ENCODE peak calls at places on chromosomes 5 and 9, in nine cellular contexts. F is fibroblast of mammary gland, S is A549, Q is mammary epithelial cell, T is AG09309, V is cardiac muscle cell, Z is GM23338, N is PC-3, A is fibroblast of pulmonary artery. B is an unnamed sample.

GRCh38 chr9:77933976-77934375 is 97.6 kb downstream of the GNAQ start:
- DNase-seq in F (no peak), S (no peak), Q (no peak), T (no peak), V (no peak), Z (no peak), N (no peak), A (no peak), B (no peak)

GRCh38 chr9:129402931-129403742 is 217.8 kb downstream of the C9orf50 start:
- DNase-seq in F (no peak), S (no peak), Q (no peak), T (no peak), V (no peak), Z (no peak), N (no peak), A (no peak), B (no peak)

GRCh38 chr9:129363216-129363873 is 185.3 kb upstream of the IER5L start:
- DNase-seq in F (no peak), S (no peak), Q (no peak), T (no peak), V (no peak), Z (no peak), N (no peak), A (no peak), B (no peak)

GRCh38 chr5:13477118-13477737 is 467.3 kb downstream of the DNAH5 start:
- DNase-seq in F (peak), S (no peak), Q (peak), T (no peak), V (peak), Z (no peak), N (peak), A (peak), B (peak)

GRCh38 chr5:95822038-95822407 is 503 bp downstream of the GLRX start:
- DNase-seq in F (peak), S (peak), Q (peak), T (no peak), V (peak), Z (peak), N (peak), A (peak), B (peak)

GRCh38 chr9:88533951-88534455 is 975 bp upstream of the NXNL2 start:
- DNase-seq in F (peak), S (peak), Q (no peak), T (no peak), V (peak), Z (peak), N (peak), A (no peak), B (no peak)

GRCh38 chr5:33233013-33233463 is 207.7 kb upstream of the TARS1 start:
- DNase-seq in F (peak), S (no peak), Q (no peak), T (no peak), V (peak), Z (no peak), N (no peak), A (peak), B (peak)

GRCh38 chr9:87212563-87213154 is 265.4 kb upstream of the GAS1 start:
- DNase-seq in F (peak), S (no peak), Q (peak), T (no peak), V (no peak), Z (peak), N (peak), A (no peak), B (no peak)

GRCh38 chr9:110320651-110321050 is 17.0 kb downstream of the TXNDC8 start:
- DNase-seq in F (peak), S (no peak), Q (no peak), T (peak), V (peak), Z (no peak), N (no peak), A (no peak), B (peak)

GRCh38 chr5:175821790-175822211 is 49.6 kb upstream of the CPLX2 start:
- DNase-seq in F (no peak), S (peak), Q (peak), T (no peak), V (no peak), Z (no peak), N (peak), A (no peak), B (no peak)

GRCh38 chr5:101942321-101942882 is 353.7 kb downstream of the SLCO4C1 start:
- DNase-seq in F (peak), S (no peak), Q (peak), T (no peak), V (peak), Z (peak), N (peak), A (peak), B (no peak)

GRCh38 chr5:133128066-133128465 is 76.3 kb downstream of the HSPA4 start:
- DNase-seq in F (no peak), S (no peak), Q (no peak), T (no peak), V (no peak), Z (no peak), N (no peak), A (no peak), B (no peak)

GRCh38 chr9:92163276-92163675 is 48.1 kb upstream of the SPTLC1 start:
- DNase-seq in F (no peak), S (no peak), Q (no peak), T (no peak), V (no peak), Z (no peak), N (no peak), A (no peak), B (no peak)

GRCh38 chr5:3606121-3606831 is 10.6 kb downstream of the IRX1 start:
- DNase-seq in F (no peak), S (no peak), Q (no peak), T (no peak), V (no peak), Z (peak), N (no peak), A (no peak), B (no peak)

GRCh38 chr5:82699737-82700136 is 377.5 kb downstream of the TMEM167A start:
- DNase-seq in F (no peak), S (no peak), Q (no peak), T (no peak), V (no peak), Z (no peak), N (no peak), A (no peak), B (no peak)

GRCh38 chr5:39661026-39661779 is 236.4 kb upstream of the DAB2 start:
- DNase-seq in F (peak), S (no peak), Q (peak), T (peak), V (peak), Z (no peak), N (peak), A (peak), B (peak)

GRCh38 chr5:102617187-102617856 is 118.5 kb upstream of the SLCO6A1 start:
- DNase-seq in F (peak), S (no peak), Q (no peak), T (peak), V (no peak), Z (no peak), N (no peak), A (no peak), B (no peak)

GRCh38 chr5:53130206-53130605 is 20.6 kb upstream of the MOCS2 start:
- DNase-seq in F (peak), S (no peak), Q (no peak), T (no peak), V (peak), Z (no peak), N (no peak), A (peak), B (peak)

GRCh38 chr5:14590949-14591348 is 9.4 kb downstream of the OTULINL start:
- DNase-seq in F (no peak), S (no peak), Q (no peak), T (no peak), V (no peak), Z (no peak), N (peak), A (no peak), B (no peak)

GRCh38 chr5:111859031-111859430 is 102.0 kb upstream of the NREP start:
- DNase-seq in F (peak), S (no peak), Q (no peak), T (no peak), V (peak), Z (no peak), N (no peak), A (peak), B (peak)

GRCh38 chr5:94028001-94028400 is 286.6 kb upstream of the POU5F2 start:
- DNase-seq in F (no peak), S (no peak), Q (no peak), T (no peak), V (no peak), Z (no peak), N (no peak), A (no peak), B (no peak)

GRCh38 chr9:73595036-73595545 is 443.4 kb downstream of the ANXA1 start:
- DNase-seq in F (no peak), S (no peak), Q (no peak), T (no peak), V (no peak), Z (no peak), N (no peak), A (no peak), B (no peak)

GRCh38 chr5:39198080-39198479 is 21.3 kb downstream of the FYB1 start:
- DNase-seq in F (no peak), S (peak), Q (peak), T (no peak), V (no peak), Z (no peak), N (peak), A (no peak), B (no peak)

GRCh38 chr9:114233806-114234205 is 78.5 kb downstream of the COL27A1 start:
- DNase-seq in F (no peak), S (no peak), Q (no peak), T (no peak), V (no peak), Z (no peak), N (no peak), A (no peak), B (peak)

GRCh38 chr9:102355982-102356381 is 617.5 kb upstream of the GRIN3A start:
- DNase-seq in F (no peak), S (no peak), Q (no peak), T (no peak), V (no peak), Z (no peak), N (no peak), A (no peak), B (no peak)

GRCh38 chr5:12902611-12903010 is 998.4 kb upstream of the CTNND2 start:
- DNase-seq in F (no peak), S (no peak), Q (no peak), T (no peak), V (no peak), Z (no peak), N (no peak), A (no peak), B (no peak)

GRCh38 chr5:146962801-146963355 is 84.3 kb upstream of the PPP2R2B start:
- DNase-seq in F (peak), S (no peak), Q (peak), T (peak), V (peak), Z (no peak), N (peak), A (peak), B (peak)

GRCh38 chr5:60092671-60093422 is 199.3 kb upstream of the PDE4D start:
- DNase-seq in F (peak), S (peak), Q (peak), T (peak), V (no peak), Z (no peak), N (peak), A (peak), B (peak)

GRCh38 chr9:136373300-136374182 is at the start of gene CARD9:
- DNase-seq in F (no peak), S (no peak), Q (no peak), T (no peak), V (no peak), Z (no peak), N (no peak), A (no peak), B (no peak)

GRCh38 chr9:118631956-118632355 is 737.3 kb downstream of the BRINP1 start:
- DNase-seq in F (no peak), S (no peak), Q (no peak), T (no peak), V (no peak), Z (peak), N (no peak), A (no peak), B (no peak)

GRCh38 chr5:161027763-161028162 is 175.8 kb upstream of the ATP10B start:
- DNase-seq in F (no peak), S (no peak), Q (no peak), T (no peak), V (no peak), Z (no peak), N (no peak), A (no peak), B (no peak)

GRCh38 chr5:95963650-95964410 is 2.2 kb upstream of the ELL2 start:
- DNase-seq in F (peak), S (no peak), Q (peak), T (no peak), V (peak), Z (peak), N (peak), A (peak), B (no peak)

GRCh38 chr5:101473483-101473882 is 570.4 kb upstream of the ST8SIA4 start:
- DNase-seq in F (peak), S (no peak), Q (peak), T (no peak), V (no peak), Z (no peak), N (no peak), A (peak), B (peak)

GRCh38 chr9:133791069-133791468 is 52.9 kb upstream of the SARDH start:
- DNase-seq in F (no peak), S (no peak), Q (no peak), T (no peak), V (no peak), Z (no peak), N (no peak), A (no peak), B (no peak)

GRCh38 chr9:133787749-133788015 is 49.5 kb upstream of the SARDH start:
- DNase-seq in F (peak), S (peak), Q (peak), T (no peak), V (peak), Z (peak), N (no peak), A (no peak), B (peak)

GRCh38 chr9:133788045-133788818 is 50.1 kb upstream of the SARDH start:
- DNase-seq in F (no peak), S (no peak), Q (no peak), T (no peak), V (no peak), Z (no peak), N (no peak), A (no peak), B (no peak)

GRCh38 chr9:133786936-133787748 is 49.0 kb upstream of the SARDH start:
- DNase-seq in F (no peak), S (no peak), Q (no peak), T (no peak), V (no peak), Z (no peak), N (no peak), A (no peak), B (no peak)

DNA sequence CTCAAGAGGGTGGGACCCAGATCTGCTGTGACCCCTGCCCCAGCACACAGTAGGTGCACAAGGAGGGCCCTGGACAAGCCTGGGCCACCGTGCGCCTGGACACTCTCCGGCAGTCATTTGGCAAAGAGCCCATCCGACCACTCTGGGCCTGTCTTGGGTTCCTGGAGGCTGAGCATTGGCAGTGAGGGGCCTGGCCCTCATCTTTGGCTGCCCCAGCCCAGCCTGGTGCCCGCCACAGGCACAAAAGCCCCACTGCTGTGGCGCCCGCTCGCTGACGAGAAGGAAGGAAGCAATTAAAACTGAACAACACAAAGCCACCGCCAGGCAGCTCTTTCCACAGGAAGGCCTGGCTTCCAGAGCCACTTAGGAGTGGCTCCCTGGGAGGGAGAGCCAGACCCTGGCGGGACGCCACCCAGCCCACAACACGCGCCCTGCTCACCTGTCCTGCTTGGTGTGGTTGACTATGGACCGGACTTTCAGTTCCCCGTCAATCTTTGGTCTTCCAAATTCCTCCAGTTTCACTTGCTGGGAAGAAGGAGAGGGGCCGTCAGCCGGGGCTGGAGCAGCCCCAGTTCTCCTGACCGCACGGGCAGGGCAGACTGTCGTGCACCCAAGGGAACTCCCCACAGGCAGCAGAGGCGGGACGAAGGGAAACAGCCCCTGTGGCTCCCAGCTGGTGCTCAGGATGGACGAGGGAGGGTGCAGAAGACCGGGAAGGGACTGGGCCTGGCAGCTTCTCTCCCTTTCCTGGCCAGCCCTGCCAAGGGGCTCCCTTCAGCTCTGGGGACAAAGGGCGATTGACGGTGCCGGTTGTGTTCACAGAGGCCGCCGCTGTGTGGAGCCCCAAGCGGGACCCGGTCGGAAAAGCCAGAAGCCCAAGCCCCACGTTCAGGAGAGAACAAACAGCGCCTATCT is 50.9 kb upstream of the SARDH start:
- DNase-seq in F (no peak), S (no peak), Q (no peak), T (no peak), V (no peak), Z (no peak), N (no peak), A (no peak), B (no peak)
- TF ChIP-seq CTCF in F (no peak), S (no peak), Q (no peak), T (no peak), V (no peak), Z (no peak), N (no peak), A (no peak), B (no peak)

GRCh38 chr5:35372482-35372881 is 142.2 kb upstream of the PRLR start:
- DNase-seq in F (no peak), S (no peak), Q (no peak), T (no peak), V (no peak), Z (no peak), N (no peak), A (no peak), B (no peak)
- H3K4me3 ChIP-seq in F (no peak), S (no peak), Q (no peak), T (no peak), V (no peak), Z (no peak), N (no peak), A (no peak), B (no peak)

DNA sequence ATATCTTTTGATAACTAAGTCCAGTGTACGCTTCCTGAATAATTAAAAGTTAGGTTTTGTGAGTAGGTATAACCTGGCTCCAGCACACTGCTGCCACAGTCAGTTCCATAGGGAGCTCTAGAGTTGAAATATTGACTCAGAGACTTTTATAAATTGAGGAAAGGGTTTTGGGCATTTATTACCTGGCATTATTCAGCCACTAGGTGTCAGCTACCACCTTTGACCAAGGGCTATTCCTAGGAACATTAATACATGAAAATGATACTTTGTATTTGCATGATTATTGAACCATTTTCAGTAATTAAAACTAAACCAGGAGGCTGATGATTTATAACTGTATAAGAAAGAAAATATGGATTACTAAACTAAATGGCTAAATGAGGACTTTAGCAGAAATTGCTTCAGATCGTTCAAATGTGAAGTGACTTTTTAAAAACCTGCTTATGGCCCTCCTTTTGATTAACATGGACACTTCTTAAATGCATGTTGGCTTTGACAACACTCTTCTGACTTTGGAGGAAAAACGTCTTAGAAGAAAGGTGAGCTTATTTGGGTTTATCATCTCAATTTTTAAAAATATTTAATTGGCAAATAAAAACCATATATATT is 83.0 kb downstream of the SMC2 start:
- DNase-seq in F (peak), S (no peak), Q (peak), T (no peak), V (peak), Z (peak), N (peak), A (peak), B (peak)
- TF ChIP-seq CTCF in F (peak), S (peak), Q (peak), T (no peak), V (peak), Z (peak), N (peak), A (peak), B (peak)

DNA sequence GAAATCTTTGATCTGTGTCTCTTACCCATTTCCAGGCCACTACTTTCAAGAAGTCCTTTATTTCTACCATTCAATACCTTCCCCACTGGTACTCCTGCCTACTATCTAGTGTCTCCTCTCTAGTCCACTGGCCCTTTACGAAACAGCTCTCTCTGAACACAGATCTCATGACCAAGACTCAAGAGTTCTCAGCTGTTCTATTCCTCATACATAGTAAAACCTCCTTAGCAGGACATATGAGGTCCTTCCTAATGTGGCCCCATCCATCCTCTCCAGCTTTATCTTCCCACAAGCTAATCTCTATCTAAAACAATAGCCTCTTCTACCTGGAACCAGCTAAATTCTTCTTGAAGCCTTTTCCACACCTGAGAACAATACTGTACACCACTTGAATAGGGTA is 2.6 kb downstream of the TEX10 start:
- DNase-seq in F (no peak), S (no peak), Q (no peak), T (no peak), V (no peak), Z (no peak), N (no peak), A (no peak), B (peak)
- H3K4me3 ChIP-seq in F (no peak), S (no peak), Q (no peak), T (no peak), V (no peak), Z (peak), N (peak), A (no peak), B (no peak)